ENCODE peak calls at places on chromosomes 1 and 21, in five cellular contexts. L is ovary, H is activated B cell treated with CpG ODN at 0.5 μM for 24 hours, E is spleen, G is RWPE2. Q is an unnamed sample.
A peak's percentile ranks its signal among the peaks of the same experiment; 100 is the strongest.

GRCh38 chr1:151823175-151823574 is 8.4 kb downstream of the RORC start:
- DNase-seq in L (no peak), H (no peak), E (no peak), G (no peak), Q (no peak)

GRCh38 chr21:36135391-36136094 is 664 bp downstream of the CBR3 start:
- DNase-seq in L (peak; percentile 64), H (peak; percentile 64), E (peak; percentile 88), G (peak; percentile 73), Q (peak; percentile 61)

GRCh38 chr1:183760661-183761060 is 44.3 kb upstream of the RGL1 start:
- DNase-seq in L (no peak), H (no peak), E (no peak), G (no peak), Q (no peak)

GRCh38 chr1:110477445-110477957 is 26.6 kb downstream of the PROK1 start:
- DNase-seq in L (no peak), H (no peak), E (no peak), G (no peak), Q (no peak)

GRCh38 chr1:6848816-6849215 is 63.6 kb downstream of the CAMTA1 start:
- DNase-seq in L (no peak), H (no peak), E (no peak), G (no peak), Q (no peak)

GRCh38 chr1:115099693-115100050 is 10.4 kb upstream of the TSPAN2 start:
- DNase-seq in L (no peak), H (no peak), E (no peak), G (no peak), Q (no peak)

GRCh38 chr1:9270290-9270900 is 22.3 kb upstream of the SPSB1 start:
- DNase-seq in L (no peak), H (no peak), E (peak; percentile 54), G (no peak), Q (no peak)

GRCh38 chr21:15617968-15618367 is 111.8 kb upstream of the USP25 start:
- DNase-seq in L (no peak), H (no peak), E (no peak), G (no peak), Q (no peak)

GRCh38 chr1:94270801-94271203 is 33.4 kb upstream of the ARHGAP29 start:
- DNase-seq in L (no peak), H (no peak), E (no peak), G (peak; percentile 77), Q (no peak)

GRCh38 chr1:6601049-6601864 is 1.4 kb downstream of the KLHL21 start:
- DNase-seq in L (peak; percentile 78), H (peak; percentile 52), E (peak; percentile 91), G (peak; percentile 92), Q (peak; percentile 56)

GRCh38 chr21:23131177-23131576 is 2133.0 kb downstream of the NCAM2 start:
- DNase-seq in L (no peak), H (no peak), E (no peak), G (no peak), Q (no peak)

GRCh38 chr1:1157033-1157365 is 16.7 kb upstream of the TTLL10 start:
- DNase-seq in L (no peak), H (no peak), E (no peak), G (no peak), Q (no peak)

GRCh38 chr1:210328032-210328745 is 513 bp upstream of the HHAT start:
- DNase-seq in L (peak; percentile 37), H (no peak), E (no peak), G (no peak), Q (no peak)

GRCh38 chr1:75234499-75235064 is 100.4 kb downstream of the LHX8 start:
- DNase-seq in L (no peak), H (no peak), E (no peak), G (no peak), Q (no peak)

GRCh38 chr1:205918955-205919746 is 24.1 kb downstream of the SLC26A9 start:
- DNase-seq in L (peak; percentile 74), H (peak; percentile 58), E (peak; percentile 79), G (no peak), Q (no peak)

GRCh38 chr1:87612966-87613365 is 284.3 kb downstream of the LMO4 start:
- DNase-seq in L (no peak), H (no peak), E (no peak), G (no peak), Q (no peak)

GRCh38 chr1:8097077-8097799 is 71.1 kb upstream of the ERRFI1 start:
- DNase-seq in L (no peak), H (no peak), E (no peak), G (peak; percentile 72), Q (peak; percentile 76)

GRCh38 chr1:116328671-116329070 is 44.4 kb upstream of the ATP1A1 start:
- DNase-seq in L (no peak), H (no peak), E (no peak), G (no peak), Q (no peak)

GRCh38 chr1:152344463-152344862 is 15.3 kb downstream of the FLG2 start:
- DNase-seq in L (no peak), H (no peak), E (no peak), G (no peak), Q (no peak)

GRCh38 chr1:55302972-55303371 is 87.8 kb upstream of the USP24 start:
- DNase-seq in L (no peak), H (no peak), E (no peak), G (no peak), Q (no peak)

GRCh38 chr21:45029298-45029967 is 44.9 kb upstream of the ADARB1 start:
- DNase-seq in L (no peak), H (no peak), E (peak; percentile 72), G (no peak), Q (no peak)

GRCh38 chr1:242405947-242406346 is 118.5 kb downstream of the PLD5 start:
- DNase-seq in L (no peak), H (no peak), E (no peak), G (no peak), Q (no peak)

GRCh38 chr1:175318633-175319032 is 126.1 kb upstream of the KIAA0040 start:
- DNase-seq in L (no peak), H (no peak), E (no peak), G (no peak), Q (no peak)

GRCh38 chr1:232377494-232377770 is 252.5 kb downstream of the SIPA1L2 start:
- DNase-seq in L (no peak), H (no peak), E (no peak), G (no peak), Q (no peak)

GRCh38 chr1:15151871-15152270 is 1.7 kb upstream of the TMEM51 start:
- DNase-seq in L (no peak), H (no peak), E (no peak), G (no peak), Q (no peak)

GRCh38 chr1:15153842-15154479 is 414 bp downstream of the TMEM51 start:
- DNase-seq in L (peak; percentile 87), H (peak; percentile 30), E (peak; percentile 81), G (no peak), Q (no peak)

GRCh38 chr1:15151377-15151806 is 2.2 kb upstream of the TMEM51 start:
- DNase-seq in L (no peak), H (no peak), E (no peak), G (no peak), Q (no peak)

GRCh38 chr1:15153184-15153841 is at the start of gene TMEM51:
- DNase-seq in L (peak; percentile 87), H (no peak), E (no peak), G (peak; percentile 75), Q (no peak)

DNA sequence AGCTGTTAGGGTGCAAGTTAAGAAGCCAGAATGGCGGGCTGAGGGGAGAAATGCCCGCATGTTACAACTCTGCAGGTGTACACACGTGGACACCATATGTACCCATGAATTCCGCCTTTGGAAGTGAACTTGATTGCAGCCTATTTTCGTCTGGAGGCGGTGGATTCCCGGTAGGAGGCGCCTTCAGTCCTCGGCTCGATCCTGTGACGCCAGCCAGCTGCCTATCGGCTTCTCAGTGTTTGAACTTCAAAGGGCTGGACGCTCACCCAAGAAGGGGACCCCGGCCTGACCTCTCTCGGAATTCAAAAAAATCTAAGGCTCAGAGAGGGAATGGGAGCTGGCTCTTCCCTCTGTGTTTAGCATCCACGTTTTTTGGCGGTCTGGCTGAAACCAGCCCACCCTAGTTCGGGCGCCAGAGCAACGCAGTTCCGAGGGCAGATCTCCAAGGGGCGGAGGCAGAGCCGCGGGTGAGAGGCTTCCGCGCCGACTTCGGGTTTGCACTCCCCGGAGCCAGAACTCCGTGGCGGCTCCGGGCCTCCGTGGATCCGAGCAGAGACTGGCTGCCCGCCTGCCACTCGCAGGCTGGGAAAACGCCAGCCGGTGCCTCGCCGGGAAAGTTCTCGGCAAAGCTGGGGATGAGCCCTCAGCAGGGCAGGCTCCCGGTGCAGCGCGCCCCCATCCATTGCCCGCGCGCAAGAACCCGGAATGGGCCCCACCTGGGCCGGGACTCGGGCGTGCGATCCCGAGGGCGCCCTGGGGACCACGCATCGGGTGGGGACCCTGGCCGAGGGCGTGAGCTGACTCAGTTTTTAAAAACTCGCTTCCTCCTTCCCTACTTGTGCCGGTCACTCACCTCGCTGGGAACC is 996 bp upstream of the TMEM51 start:
- DNase-seq in L (peak; percentile 93), H (no peak), E (peak; percentile 78), G (peak; percentile 85), Q (no peak)
- TF ChIP-seq CTCF in L (peak; percentile 72), H (no peak), E (peak; percentile 48), G (peak; percentile 90), Q (peak; percentile 33)

GRCh38 chr1:17488977-17489739 is 49.7 kb upstream of the RCC2 start:
- DNase-seq in L (no peak), H (no peak), E (no peak), G (no peak), Q (no peak)

GRCh38 chr1:17480846-17481245 is 41.4 kb upstream of the RCC2 start:
- DNase-seq in L (no peak), H (no peak), E (no peak), G (no peak), Q (no peak)

GRCh38 chr1:17486242-17486641 is 46.8 kb upstream of the RCC2 start:
- DNase-seq in L (no peak), H (no peak), E (no peak), G (no peak), Q (no peak)

DNA sequence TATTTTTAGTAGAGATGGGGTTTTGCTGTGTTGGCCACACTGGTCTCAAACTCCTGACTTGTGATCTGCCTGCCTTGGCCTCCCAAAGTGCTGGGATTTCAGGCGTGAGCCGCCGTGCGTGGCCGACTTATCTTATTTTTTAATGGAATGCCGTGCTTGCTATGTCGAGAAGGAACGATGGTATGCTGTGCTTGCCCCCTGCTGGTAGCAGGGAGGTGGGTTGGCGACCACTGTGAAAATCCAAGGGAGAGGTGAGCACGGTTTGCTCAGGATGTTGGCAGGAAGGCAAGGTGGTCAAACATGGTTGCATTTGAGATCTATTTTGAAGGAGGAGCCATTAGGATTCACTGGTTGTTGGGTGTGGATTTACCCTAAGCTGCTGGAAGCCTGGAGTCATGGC is 45.8 kb upstream of the RCC2 start:
- DNase-seq in L (no peak), H (no peak), E (no peak), G (no peak), Q (no peak)
- TF ChIP-seq CTCF in L (no peak), H (no peak), E (peak; percentile 17), G (peak; percentile 69), Q (peak; percentile 61)

GRCh38 chr1:43839056-43839455 is 94.5 kb upstream of the ARTN start:
- DNase-seq in L (no peak), H (no peak), E (no peak), G (no peak), Q (no peak)
- TF ChIP-seq CTCF in L (no peak), H (no peak), E (no peak), G (no peak), Q (no peak)

DNA sequence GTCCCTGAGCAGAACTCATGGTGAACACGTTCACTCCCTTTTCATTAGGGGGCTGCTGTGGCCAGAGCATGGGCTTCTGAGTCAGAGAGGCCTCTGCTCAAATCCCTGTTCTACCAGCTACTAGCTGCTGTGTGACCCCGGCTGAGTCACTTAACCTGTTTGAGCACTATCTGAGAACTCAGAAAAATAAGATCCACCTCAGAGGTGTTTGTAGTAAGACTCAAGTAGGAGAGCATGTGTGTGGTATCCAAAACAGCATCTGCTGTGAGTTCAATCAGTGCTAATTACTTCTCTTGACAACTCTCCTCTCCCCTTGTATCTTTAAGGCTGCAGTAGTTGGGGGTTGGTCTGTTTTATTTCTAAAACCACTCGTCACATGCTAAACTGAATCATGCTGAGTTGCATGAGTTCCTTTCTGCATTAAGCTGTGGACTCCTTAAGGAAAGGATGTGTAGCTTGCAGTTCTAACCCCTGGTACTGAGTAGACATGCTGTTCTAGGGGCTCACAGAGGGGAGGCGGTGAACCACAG is 39.7 kb upstream of the JUN start:
- DNase-seq in L (no peak), H (no peak), E (no peak), G (peak; percentile 76), Q (no peak)
- TF ChIP-seq CTCF in L (no peak), H (no peak), E (no peak), G (no peak), Q (no peak)

Q was measured in GM06990.